ENCODE peak calls at places on chromosomes 11 and 22, in five cellular contexts. E is stomach, U is NCI-H2029 treated with DMSO at 0.1 percent for 48 hours, K is D721Med, P is midbrain. Y is an unnamed sample.

GRCh38 chr11:103958475-103959215 is 77.8 kb upstream of the DDI1 start:
- DNase-seq in E (no peak), U (no peak), K (no peak), P (no peak), Y (no peak)

GRCh38 chr11:58616594-58616993 is 5.9 kb upstream of the CNTF start:
- DNase-seq in E (no peak), U (no peak), K (no peak), P (no peak), Y (peak)

GRCh38 chr11:26905368-26905767 is 88.5 kb upstream of the FIBIN start:
- DNase-seq in E (no peak), U (no peak), K (no peak), P (no peak), Y (no peak)

GRCh38 chr11:58576792-58577440 is 1.3 kb upstream of the LPXN start:
- DNase-seq in E (no peak), U (no peak), K (no peak), P (peak), Y (no peak)

GRCh38 chr22:48892571-48893287 is 934.9 kb downstream of the BRD1 start:
- DNase-seq in E (no peak), U (no peak), K (no peak), P (peak), Y (no peak)

GRCh38 chr11:91104237-91104636 is 881.4 kb upstream of the CHORDC1 start:
- DNase-seq in E (no peak), U (no peak), K (no peak), P (no peak), Y (no peak)

GRCh38 chr22:48663297-48663696 is 1164.4 kb downstream of the BRD1 start:
- DNase-seq in E (no peak), U (no peak), K (no peak), P (no peak), Y (no peak)

GRCh38 chr11:65380460-65381126 is 1.9 kb downstream of the SLC25A45 start:
- DNase-seq in E (no peak), U (no peak), K (no peak), P (no peak), Y (no peak)

GRCh38 chr11:69524291-69524882 is 42.9 kb downstream of the LINC01488 start:
- DNase-seq in E (no peak), U (no peak), K (no peak), P (no peak), Y (no peak)

GRCh38 chr11:34405079-34405858 is 33.5 kb upstream of the CAT start:
- DNase-seq in E (no peak), U (no peak), K (no peak), P (no peak), Y (no peak)

GRCh38 chr11:67630230-67630942 is 649 bp upstream of the NUDT8 start:
- DNase-seq in E (peak), U (peak), K (peak), P (peak), Y (peak)

GRCh38 chr11:44755553-44756505 is 29.1 kb downstream of the TSPAN18 start:
- DNase-seq in E (no peak), U (peak), K (no peak), P (no peak), Y (no peak)

GRCh38 chr11:111735262-111736116 is 30.7 kb downstream of the PPP2R1B start:
- DNase-seq in E (peak), U (peak), K (no peak), P (peak), Y (peak)

GRCh38 chr11:15053201-15053685 is 20.1 kb upstream of the CALCB start:
- DNase-seq in E (no peak), U (peak), K (no peak), P (no peak), Y (no peak)

GRCh38 chr11:94131363-94132115 is 2.9 kb downstream of the PANX1 start:
- DNase-seq in E (no peak), U (no peak), K (no peak), P (no peak), Y (no peak)

GRCh38 chr22:44755000-44755399 is 2.6 kb downstream of the ARHGAP8 start:
- DNase-seq in E (no peak), U (no peak), K (no peak), P (no peak), Y (no peak)

GRCh38 chr22:42217019-42217751 is 53.3 kb downstream of the TCF20 start:
- DNase-seq in E (no peak), U (no peak), K (no peak), P (no peak), Y (no peak)

GRCh38 chr11:65242389-65242788 is 19.4 kb upstream of the POLA2 start:
- DNase-seq in E (no peak), U (no peak), K (no peak), P (no peak), Y (no peak)

GRCh38 chr11:81104051-81104450 is 1629.6 kb downstream of the FAM181B start:
- DNase-seq in E (no peak), U (no peak), K (no peak), P (no peak), Y (no peak)

GRCh38 chr11:10305964-10306918 is 1.4 kb downstream of the ADM start:
- DNase-seq in E (peak), U (no peak), K (no peak), P (no peak), Y (no peak)

GRCh38 chr11:31803813-31804438 is 7.2 kb downstream of the PAX6 start:
- DNase-seq in E (no peak), U (no peak), K (no peak), P (no peak), Y (no peak)

GRCh38 chr11:123611698-123612097 is 42.7 kb downstream of the SCN3B start:
- DNase-seq in E (no peak), U (no peak), K (no peak), P (no peak), Y (no peak)

GRCh38 chr11:7046474-7046873 is 26.2 kb downstream of the NLRP14 start:
- DNase-seq in E (no peak), U (no peak), K (no peak), P (no peak), Y (no peak)

GRCh38 chr11:112697371-112697770 is 263.8 kb upstream of the NCAM1 start:
- DNase-seq in E (no peak), U (no peak), K (no peak), P (peak), Y (no peak)

GRCh38 chr11:76680517-76681425 is 10.2 kb upstream of the LRRC32 start:
- DNase-seq in E (peak), U (peak), K (peak), P (peak), Y (peak)

GRCh38 chr22:31821572-31821971 is 67.8 kb downstream of the DEPDC5 start:
- DNase-seq in E (no peak), U (peak), K (no peak), P (no peak), Y (no peak)

GRCh38 chr11:12215192-12215591 is 104.8 kb downstream of the MICAL2 start:
- DNase-seq in E (no peak), U (peak), K (no peak), P (no peak), Y (no peak)

GRCh38 chr22:23696326-23696851 is 5.6 kb downstream of the RGL4 start:
- DNase-seq in E (peak), U (no peak), K (no peak), P (no peak), Y (peak)

GRCh38 chr11:34105957-34106504 is 602 bp downstream of the NAT10 start:
- DNase-seq in E (no peak), U (no peak), K (no peak), P (no peak), Y (no peak)

GRCh38 chr22:33018232-33018864 is 39.8 kb downstream of the SYN3 start:
- DNase-seq in E (peak), U (peak), K (no peak), P (peak), Y (peak)

GRCh38 chr22:43425976-43426785 is 14.4 kb downstream of the MPPED1 start:
- DNase-seq in E (no peak), U (no peak), K (no peak), P (no peak), Y (no peak)

GRCh38 chr22:49548356-49549202 is 279.1 kb downstream of the BRD1 start:
- DNase-seq in E (no peak), U (no peak), K (no peak), P (no peak), Y (no peak)

GRCh38 chr11:122103366-122103765 is 12.6 kb downstream of the BLID start:
- DNase-seq in E (no peak), U (no peak), K (no peak), P (no peak), Y (no peak)

GRCh38 chr11:21810650-21811049 is 382.2 kb upstream of the ANO5 start:
- DNase-seq in E (no peak), U (no peak), K (no peak), P (no peak), Y (no peak)

GRCh38 chr11:124535552-124536232 is 7.8 kb downstream of the OR8B12 start:
- DNase-seq in E (no peak), U (no peak), K (no peak), P (no peak), Y (no peak)

GRCh38 chr11:120034881-120035620 is 102.9 kb downstream of the TRIM29 start:
- DNase-seq in E (no peak), U (peak), K (no peak), P (peak), Y (no peak)

Y was measured in mucosa of gallbladder.